ENCODE peak calls at places on chromosomes 3 and 15, in five cellular contexts. One of them, this sample, is unnamed. For H3K36me3, the result is how much of the 10 kb centered on the place peaks cover.

GRCh38 chr15:69340243-69340991 is 41.7 kb downstream of the PAQR5 start:
- DNase-seq in CD8-positive, alpha-beta T cell: no peak
- DNase-seq in GM23248: no peak
- DNase-seq in body of pancreas: no peak
- DNase-seq in tibial artery: no peak
- DNase-seq in this sample: no peak

GRCh38 chr3:72144773-72145505 is 360.0 kb upstream of the PROK2 start:
- DNase-seq in CD8-positive, alpha-beta T cell: no peak
- DNase-seq in GM23248: no peak
- DNase-seq in body of pancreas: no peak
- DNase-seq in tibial artery: no peak
- DNase-seq in this sample: no peak

GRCh38 chr15:90814193-90814811 is 54.1 kb upstream of the FURIN start:
- DNase-seq in CD8-positive, alpha-beta T cell: no peak
- DNase-seq in GM23248: no peak
- DNase-seq in body of pancreas: no peak
- DNase-seq in tibial artery: no peak
- DNase-seq in this sample: peak

GRCh38 chr15:24848050-24848449 is 106.7 kb upstream of the SNRPN start:
- DNase-seq in CD8-positive, alpha-beta T cell: no peak
- DNase-seq in GM23248: peak
- DNase-seq in body of pancreas: peak
- DNase-seq in tibial artery: no peak
- DNase-seq in this sample: peak

GRCh38 chr3:170425491-170426239 is 7.0 kb downstream of the CLDN11 start:
- DNase-seq in CD8-positive, alpha-beta T cell: no peak
- DNase-seq in GM23248: no peak
- DNase-seq in body of pancreas: no peak
- DNase-seq in tibial artery: no peak
- DNase-seq in this sample: peak

GRCh38 chr15:69417581-69417980 is 3.4 kb downstream of the KIF23 start:
- DNase-seq in CD8-positive, alpha-beta T cell: no peak
- DNase-seq in GM23248: peak
- DNase-seq in body of pancreas: no peak
- DNase-seq in tibial artery: no peak
- DNase-seq in this sample: no peak

GRCh38 chr3:197692641-197693040 is 44.1 kb downstream of the RUBCN start:
- DNase-seq in CD8-positive, alpha-beta T cell: no peak
- DNase-seq in GM23248: no peak
- DNase-seq in body of pancreas: no peak
- DNase-seq in tibial artery: no peak
- DNase-seq in this sample: no peak

GRCh38 chr3:37967252-37967881 is 23.2 kb upstream of the VILL start:
- DNase-seq in CD8-positive, alpha-beta T cell: peak
- DNase-seq in GM23248: peak
- DNase-seq in body of pancreas: peak
- DNase-seq in tibial artery: peak
- DNase-seq in this sample: peak

GRCh38 chr3:61371123-61371522 is 119.9 kb upstream of the FHIT start:
- DNase-seq in CD8-positive, alpha-beta T cell: no peak
- DNase-seq in GM23248: no peak
- DNase-seq in body of pancreas: peak
- DNase-seq in tibial artery: no peak
- DNase-seq in this sample: peak

GRCh38 chr15:92613841-92614240 is 41.7 kb downstream of the FAM174B start:
- DNase-seq in CD8-positive, alpha-beta T cell: no peak
- DNase-seq in GM23248: no peak
- DNase-seq in body of pancreas: no peak
- DNase-seq in tibial artery: no peak
- DNase-seq in this sample: no peak

GRCh38 chr15:64379216-64379960 is 1.9 kb downstream of the PCLAF start:
- DNase-seq in CD8-positive, alpha-beta T cell: no peak
- DNase-seq in GM23248: peak
- DNase-seq in body of pancreas: no peak
- DNase-seq in tibial artery: no peak
- DNase-seq in this sample: peak

GRCh38 chr3:86986666-86987420 is 4.1 kb downstream of the VGLL3 start:
- DNase-seq in CD8-positive, alpha-beta T cell: no peak
- DNase-seq in GM23248: peak
- DNase-seq in body of pancreas: no peak
- DNase-seq in tibial artery: no peak
- DNase-seq in this sample: no peak

GRCh38 chr3:41742127-41742526 is 219.8 kb downstream of the ULK4 start:
- DNase-seq in CD8-positive, alpha-beta T cell: no peak
- DNase-seq in GM23248: no peak
- DNase-seq in body of pancreas: no peak
- DNase-seq in tibial artery: no peak
- DNase-seq in this sample: peak

GRCh38 chr15:68849477-68849876 is 28.8 kb upstream of the ANP32A start:
- DNase-seq in CD8-positive, alpha-beta T cell: no peak
- DNase-seq in GM23248: no peak
- DNase-seq in body of pancreas: no peak
- DNase-seq in tibial artery: no peak
- DNase-seq in this sample: no peak

GRCh38 chr15:98360031-98360430 is 288.3 kb upstream of the IGF1R start:
- DNase-seq in CD8-positive, alpha-beta T cell: no peak
- DNase-seq in GM23248: no peak
- DNase-seq in body of pancreas: no peak
- DNase-seq in tibial artery: no peak
- DNase-seq in this sample: no peak

GRCh38 chr3:13583251-13584180 is 34.6 kb downstream of the FBLN2 start:
- DNase-seq in CD8-positive, alpha-beta T cell: no peak
- DNase-seq in GM23248: no peak
- DNase-seq in body of pancreas: no peak
- DNase-seq in tibial artery: no peak
- DNase-seq in this sample: no peak

GRCh38 chr15:30917013-30917412 is 13.3 kb downstream of the FAN1 start:
- DNase-seq in CD8-positive, alpha-beta T cell: no peak
- DNase-seq in GM23248: no peak
- DNase-seq in body of pancreas: no peak
- DNase-seq in tibial artery: no peak
- DNase-seq in this sample: no peak
- H3K36me3 ChIP-seq in CD8-positive, alpha-beta T cell: under half
- H3K36me3 ChIP-seq in GM23248: under half
- H3K36me3 ChIP-seq in body of pancreas: under half
- H3K36me3 ChIP-seq in tibial artery: half or more
- H3K36me3 ChIP-seq in this sample: under half

GRCh38 chr3:187718802-187719201 is 16.4 kb upstream of the RTP2 start:
- DNase-seq in CD8-positive, alpha-beta T cell: no peak
- DNase-seq in GM23248: no peak
- DNase-seq in body of pancreas: no peak
- DNase-seq in tibial artery: no peak
- DNase-seq in this sample: no peak
- H3K36me3 ChIP-seq in CD8-positive, alpha-beta T cell: under half
- H3K36me3 ChIP-seq in GM23248: under half
- H3K36me3 ChIP-seq in body of pancreas: under half
- H3K36me3 ChIP-seq in tibial artery: under half
- H3K36me3 ChIP-seq in this sample: under half

GRCh38 chr3:49722896-49723295 is 855 bp downstream of the GMPPB start:
- DNase-seq in CD8-positive, alpha-beta T cell: no peak
- DNase-seq in GM23248: no peak
- DNase-seq in body of pancreas: no peak
- DNase-seq in tibial artery: no peak
- DNase-seq in this sample: no peak

GRCh38 chr3:49723301-49723630 is 485 bp downstream of the GMPPB start:
- DNase-seq in CD8-positive, alpha-beta T cell: peak
- DNase-seq in GM23248: peak
- DNase-seq in body of pancreas: peak
- DNase-seq in tibial artery: peak
- DNase-seq in this sample: peak

GRCh38 chr3:49721861-49722781 is 1.6 kb downstream of the GMPPB start:
- DNase-seq in CD8-positive, alpha-beta T cell: no peak
- DNase-seq in GM23248: no peak
- DNase-seq in body of pancreas: no peak
- DNase-seq in tibial artery: no peak
- DNase-seq in this sample: peak

GRCh38 chr3:49724586-49724985 is 835 bp upstream of the GMPPB start:
- DNase-seq in CD8-positive, alpha-beta T cell: no peak
- DNase-seq in GM23248: no peak
- DNase-seq in body of pancreas: no peak
- DNase-seq in tibial artery: no peak
- DNase-seq in this sample: peak

GRCh38 chr3:49723631-49724551 is at the start of gene GMPPB:
- DNase-seq in CD8-positive, alpha-beta T cell: peak
- DNase-seq in GM23248: peak
- DNase-seq in body of pancreas: peak
- DNase-seq in tibial artery: peak
- DNase-seq in this sample: peak
- H3K36me3 ChIP-seq in CD8-positive, alpha-beta T cell: under half
- H3K36me3 ChIP-seq in GM23248: under half
- H3K36me3 ChIP-seq in body of pancreas: under half
- H3K36me3 ChIP-seq in tibial artery: half or more
- H3K36me3 ChIP-seq in this sample: under half

GRCh38 chr3:47758261-47759025 is 23.2 kb downstream of the SMARCC1 start:
- DNase-seq in CD8-positive, alpha-beta T cell: no peak
- DNase-seq in GM23248: no peak
- DNase-seq in body of pancreas: no peak
- DNase-seq in tibial artery: no peak
- DNase-seq in this sample: no peak

GRCh38 chr3:47747558-47747957 is 34.1 kb downstream of the SMARCC1 start:
- DNase-seq in CD8-positive, alpha-beta T cell: no peak
- DNase-seq in GM23248: no peak
- DNase-seq in body of pancreas: no peak
- DNase-seq in tibial artery: no peak
- DNase-seq in this sample: no peak

GRCh38 chr3:47752716-47753115 is 29.0 kb downstream of the SMARCC1 start:
- DNase-seq in CD8-positive, alpha-beta T cell: no peak
- DNase-seq in GM23248: no peak
- DNase-seq in body of pancreas: no peak
- DNase-seq in tibial artery: no peak
- DNase-seq in this sample: no peak
- H3K36me3 ChIP-seq in CD8-positive, alpha-beta T cell: under half
- H3K36me3 ChIP-seq in GM23248: under half
- H3K36me3 ChIP-seq in body of pancreas: under half
- H3K36me3 ChIP-seq in tibial artery: under half
- H3K36me3 ChIP-seq in this sample: under half

This sample was measured in H7.